ENCODE peak calls at places on chromosomes 5 and 9, in nine cellular contexts. J is kidney tubule cell; N is frontal cortex; M is esophagus squamous epithelium; O is T-helper 2 cell; G is B cell; C is HFFc6; E is stimulated activated CD8-positive, alpha-beta memory T cell treated with anti-CD3 and anti-CD28 coated beads, Interleukin-15, amount 100 ng/mL, for 24 hours; U is GM19239. F is an unnamed sample.

GRCh38 chr5:142428036-142428772 is 103.4 kb upstream of the SPRY4 start:
- DNase-seq in J (no peak), N (no peak), M (no peak), O (no peak), G (no peak), C (no peak), E (no peak), U (no peak), F (no peak)

GRCh38 chr5:136246122-136246521 is 53.2 kb upstream of the SMIM32 start:
- DNase-seq in J (peak; percentile 94), N (no peak), M (no peak), O (no peak), G (no peak), C (no peak), E (no peak), U (no peak), F (no peak)

GRCh38 chr5:17374157-17374556 is 123.9 kb upstream of the TAF11L2 start:
- DNase-seq in J (no peak), N (no peak), M (no peak), O (no peak), G (no peak), C (no peak), E (no peak), U (no peak), F (no peak)

GRCh38 chr9:27933210-27934062 is 360.2 kb upstream of the C9orf72 start:
- DNase-seq in J (peak; percentile 20), N (no peak), M (no peak), O (no peak), G (no peak), C (no peak), E (no peak), U (no peak), F (no peak)

GRCh38 chr5:170497311-170498038 is 6.3 kb upstream of the KCNIP1 start:
- DNase-seq in J (no peak), N (peak; percentile 34), M (no peak), O (no peak), G (no peak), C (no peak), E (no peak), U (no peak), F (no peak)

GRCh38 chr5:68007446-68007845 is 208.1 kb upstream of the PIK3R1 start:
- DNase-seq in J (no peak), N (no peak), M (no peak), O (no peak), G (no peak), C (peak; percentile 51), E (no peak), U (no peak), F (no peak)

GRCh38 chr5:32428426-32428825 is 16.1 kb downstream of the ZFR start:
- DNase-seq in J (no peak), N (no peak), M (no peak), O (no peak), G (no peak), C (no peak), E (no peak), U (no peak), F (no peak)

GRCh38 chr9:133375116-133375723 is 640 bp downstream of the SURF4 start:
- DNase-seq in J (peak; percentile 48), N (no peak), M (no peak), O (no peak), G (no peak), C (no peak), E (no peak), U (peak; percentile 32), F (peak; percentile 61)

GRCh38 chr9:124217839-124218437 is 39.8 kb upstream of the NEK6 start:
- DNase-seq in J (no peak), N (no peak), M (no peak), O (no peak), G (peak; percentile 67), C (no peak), E (no peak), U (no peak), F (no peak)

GRCh38 chr9:132644251-132644650 is 25.5 kb downstream of the DDX31 start:
- DNase-seq in J (peak; percentile 47), N (no peak), M (no peak), O (no peak), G (no peak), C (no peak), E (no peak), U (peak; percentile 9), F (no peak)

GRCh38 chr5:31469886-31470285 is 62.0 kb downstream of the DROSHA start:
- DNase-seq in J (no peak), N (no peak), M (no peak), O (no peak), G (no peak), C (no peak), E (no peak), U (no peak), F (no peak)